ENCODE peak calls at places on chromosomes 4 and X, in five cellular contexts. One of them, this sample, is unnamed.

GRCh38 chrX:120120223-120120622 is 4.5 kb upstream of the RHOXF1 start:
- DNase-seq in lower lobe of right lung: peak
- DNase-seq in kidney glomerular epithelial cell: no peak
- DNase-seq in NCI-H2029: no peak
- DNase-seq in Right ventricle myocardium superior: no peak
- DNase-seq in this sample: no peak

GRCh38 chr4:146022541-146022940 is 83.9 kb upstream of the ZNF827 start:
- DNase-seq in kidney glomerular epithelial cell: no peak
- DNase-seq in Right ventricle myocardium superior: no peak
- DNase-seq in lower lobe of right lung: no peak
- DNase-seq in NCI-H2029: no peak
- DNase-seq in this sample: no peak

GRCh38 chrX:103688949-103689348 is 2.5 kb upstream of the MORF4L2 start:
- DNase-seq in NCI-H2029: no peak
- DNase-seq in Right ventricle myocardium superior: no peak
- DNase-seq in kidney glomerular epithelial cell: peak
- DNase-seq in lower lobe of right lung: no peak
- DNase-seq in this sample: peak

GRCh38 chrX:136227948-136228584 is 23.1 kb downstream of the MAP7D3 start:
- DNase-seq in NCI-H2029: no peak
- DNase-seq in Right ventricle myocardium superior: no peak
- DNase-seq in lower lobe of right lung: no peak
- DNase-seq in kidney glomerular epithelial cell: no peak
- DNase-seq in this sample: no peak

GRCh38 chrX:45295587-45295986 is 94.9 kb upstream of the DIPK2B start:
- DNase-seq in lower lobe of right lung: no peak
- DNase-seq in Right ventricle myocardium superior: no peak
- DNase-seq in kidney glomerular epithelial cell: peak
- DNase-seq in NCI-H2029: peak
- DNase-seq in this sample: peak

GRCh38 chrX:10602646-10603045 is 17.7 kb downstream of the MID1 start:
- DNase-seq in kidney glomerular epithelial cell: no peak
- DNase-seq in lower lobe of right lung: no peak
- DNase-seq in Right ventricle myocardium superior: no peak
- DNase-seq in NCI-H2029: no peak
- DNase-seq in this sample: no peak

GRCh38 chrX:12989456-12989855 is 14.5 kb downstream of the TMSB4X start:
- DNase-seq in lower lobe of right lung: no peak
- DNase-seq in kidney glomerular epithelial cell: no peak
- DNase-seq in Right ventricle myocardium superior: no peak
- DNase-seq in NCI-H2029: no peak
- DNase-seq in this sample: no peak

GRCh38 chr4:94641702-94642560 is 115.8 kb upstream of the BMPR1B start:
- DNase-seq in Right ventricle myocardium superior: no peak
- DNase-seq in kidney glomerular epithelial cell: peak
- DNase-seq in lower lobe of right lung: no peak
- DNase-seq in NCI-H2029: no peak
- DNase-seq in this sample: peak

GRCh38 chr4:11618666-11619282 is 190.1 kb upstream of the HS3ST1 start:
- DNase-seq in lower lobe of right lung: no peak
- DNase-seq in Right ventricle myocardium superior: no peak
- DNase-seq in NCI-H2029: no peak
- DNase-seq in kidney glomerular epithelial cell: peak
- DNase-seq in this sample: peak

GRCh38 chrX:117969337-117969736 is 147.3 kb downstream of the KLHL13 start:
- DNase-seq in kidney glomerular epithelial cell: no peak
- DNase-seq in Right ventricle myocardium superior: no peak
- DNase-seq in lower lobe of right lung: no peak
- DNase-seq in NCI-H2029: no peak
- DNase-seq in this sample: peak

GRCh38 chr4:189660737-189661330 is 279.8 kb upstream of the FRG1 start:
- DNase-seq in Right ventricle myocardium superior: no peak
- DNase-seq in lower lobe of right lung: no peak
- DNase-seq in kidney glomerular epithelial cell: no peak
- DNase-seq in NCI-H2029: no peak
- DNase-seq in this sample: no peak

GRCh38 chrX:85052636-85053343 is 49.1 kb downstream of the APOOL start:
- DNase-seq in NCI-H2029: no peak
- DNase-seq in kidney glomerular epithelial cell: peak
- DNase-seq in lower lobe of right lung: no peak
- DNase-seq in Right ventricle myocardium superior: no peak
- DNase-seq in this sample: peak

GRCh38 chr4:51866835-51867234 is 23.9 kb downstream of the DCUN1D4 start:
- DNase-seq in lower lobe of right lung: no peak
- DNase-seq in kidney glomerular epithelial cell: no peak
- DNase-seq in Right ventricle myocardium superior: peak
- DNase-seq in NCI-H2029: no peak
- DNase-seq in this sample: no peak

GRCh38 chr4:67558493-67558892 is at the start of gene STAP1:
- DNase-seq in kidney glomerular epithelial cell: no peak
- DNase-seq in NCI-H2029: no peak
- DNase-seq in lower lobe of right lung: no peak
- DNase-seq in Right ventricle myocardium superior: no peak
- DNase-seq in this sample: no peak

GRCh38 chr4:121057466-121057911 is 14.8 kb downstream of the NDNF start:
- DNase-seq in kidney glomerular epithelial cell: no peak
- DNase-seq in NCI-H2029: no peak
- DNase-seq in lower lobe of right lung: no peak
- DNase-seq in Right ventricle myocardium superior: peak
- DNase-seq in this sample: no peak

GRCh38 chr4:7902826-7903225 is 36.8 kb downstream of the AFAP1 start:
- DNase-seq in Right ventricle myocardium superior: no peak
- DNase-seq in NCI-H2029: no peak
- DNase-seq in kidney glomerular epithelial cell: no peak
- DNase-seq in lower lobe of right lung: no peak
- DNase-seq in this sample: no peak

GRCh38 chrX:20432048-20432447 is 165.3 kb upstream of the RPS6KA3 start:
- DNase-seq in Right ventricle myocardium superior: no peak
- DNase-seq in kidney glomerular epithelial cell: peak
- DNase-seq in NCI-H2029: no peak
- DNase-seq in lower lobe of right lung: no peak
- DNase-seq in this sample: no peak

GRCh38 chr4:64846417-64846816 is 437.2 kb upstream of the TECRL start:
- DNase-seq in NCI-H2029: no peak
- DNase-seq in lower lobe of right lung: no peak
- DNase-seq in Right ventricle myocardium superior: no peak
- DNase-seq in kidney glomerular epithelial cell: no peak
- DNase-seq in this sample: no peak

GRCh38 chr4:93684571-93684970 is 144.0 kb upstream of the ATOH1 start:
- DNase-seq in Right ventricle myocardium superior: no peak
- DNase-seq in lower lobe of right lung: no peak
- DNase-seq in NCI-H2029: no peak
- DNase-seq in kidney glomerular epithelial cell: no peak
- DNase-seq in this sample: no peak

GRCh38 chr4:37717575-37717974 is 31.4 kb upstream of the RELL1 start:
- DNase-seq in NCI-H2029: no peak
- DNase-seq in Right ventricle myocardium superior: no peak
- DNase-seq in lower lobe of right lung: no peak
- DNase-seq in kidney glomerular epithelial cell: peak
- DNase-seq in this sample: peak

GRCh38 chr4:140866492-140867005 is 110.4 kb upstream of the TBC1D9 start:
- DNase-seq in Right ventricle myocardium superior: no peak
- DNase-seq in lower lobe of right lung: no peak
- DNase-seq in NCI-H2029: no peak
- DNase-seq in kidney glomerular epithelial cell: no peak
- DNase-seq in this sample: no peak

GRCh38 chr4:78627046-78627965 is 75.7 kb downstream of the ANXA3 start:
- DNase-seq in lower lobe of right lung: no peak
- DNase-seq in Right ventricle myocardium superior: no peak
- DNase-seq in NCI-H2029: no peak
- DNase-seq in kidney glomerular epithelial cell: peak
- DNase-seq in this sample: peak

GRCh38 chrX:111543212-111543762 is 31.8 kb downstream of the SERTM2 start:
- DNase-seq in Right ventricle myocardium superior: no peak
- DNase-seq in lower lobe of right lung: no peak
- DNase-seq in kidney glomerular epithelial cell: no peak
- DNase-seq in NCI-H2029: no peak
- DNase-seq in this sample: no peak

GRCh38 chr4:120991885-120992284 is 69.4 kb upstream of the PRDM5 start:
- DNase-seq in Right ventricle myocardium superior: no peak
- DNase-seq in NCI-H2029: no peak
- DNase-seq in lower lobe of right lung: no peak
- DNase-seq in kidney glomerular epithelial cell: no peak
- DNase-seq in this sample: no peak

GRCh38 chrX:122135070-122135469 is 1049.0 kb upstream of the GRIA3 start:
- DNase-seq in Right ventricle myocardium superior: no peak
- DNase-seq in lower lobe of right lung: no peak
- DNase-seq in kidney glomerular epithelial cell: no peak
- DNase-seq in NCI-H2029: no peak
- DNase-seq in this sample: no peak